ENCODE peak calls at places on chromosomes 2 and 18, in four cellular contexts. One of them, this sample, is unnamed. For H3K4me1, the result is how much of the 10 kb centered on the place peaks cover.

GRCh38 chr18:27863780-27864430 is 313.0 kb downstream of the CDH2 start:
- DNase-seq in heart right ventricle: peak
- DNase-seq in breast epithelium: no peak
- DNase-seq in pancreas: no peak
- DNase-seq in this sample: no peak

GRCh38 chr18:49161627-49162026 is 210.9 kb upstream of the SMAD7 start:
- DNase-seq in heart right ventricle: no peak
- DNase-seq in breast epithelium: no peak
- DNase-seq in pancreas: no peak
- DNase-seq in this sample: no peak

GRCh38 chr2:9820020-9820973 is 23.0 kb upstream of the TAF1B start:
- DNase-seq in heart right ventricle: no peak
- DNase-seq in breast epithelium: no peak
- DNase-seq in pancreas: no peak
- DNase-seq in this sample: no peak

GRCh38 chr18:70377317-70377799 is 88.5 kb downstream of the SOCS6 start:
- DNase-seq in heart right ventricle: no peak
- DNase-seq in breast epithelium: no peak
- DNase-seq in pancreas: no peak
- DNase-seq in this sample: no peak

GRCh38 chr2:169640104-169640503 is 54.1 kb downstream of the CFAP210 start:
- DNase-seq in heart right ventricle: no peak
- DNase-seq in breast epithelium: no peak
- DNase-seq in pancreas: no peak
- DNase-seq in this sample: no peak

GRCh38 chr2:240833724-240834285 is 13.8 kb upstream of the KIF1A start:
- DNase-seq in heart right ventricle: no peak
- DNase-seq in breast epithelium: no peak
- DNase-seq in pancreas: no peak
- DNase-seq in this sample: no peak

GRCh38 chr18:75132068-75132467 is 76.9 kb downstream of the PTGR3 start:
- DNase-seq in heart right ventricle: no peak
- DNase-seq in breast epithelium: no peak
- DNase-seq in pancreas: no peak
- DNase-seq in this sample: no peak

GRCh38 chr2:129758461-129759185 is 220.8 kb upstream of the RAB6C start:
- DNase-seq in heart right ventricle: no peak
- DNase-seq in breast epithelium: no peak
- DNase-seq in pancreas: no peak
- DNase-seq in this sample: no peak

GRCh38 chr2:20378891-20379519 is 28.4 kb upstream of the PUM2 start:
- DNase-seq in heart right ventricle: peak
- DNase-seq in breast epithelium: peak
- DNase-seq in pancreas: peak
- DNase-seq in this sample: no peak

GRCh38 chr2:172674034-172674967 is 61.3 kb upstream of the RAPGEF4 start:
- DNase-seq in heart right ventricle: peak
- DNase-seq in breast epithelium: no peak
- DNase-seq in pancreas: peak
- DNase-seq in this sample: no peak

GRCh38 chr2:130736487-130736886 is 7.6 kb downstream of the GPR148 start:
- DNase-seq in heart right ventricle: peak
- DNase-seq in breast epithelium: no peak
- DNase-seq in pancreas: no peak
- DNase-seq in this sample: no peak

GRCh38 chr2:166042768-166043390 is 84.9 kb downstream of the SCN1A start:
- DNase-seq in heart right ventricle: no peak
- DNase-seq in breast epithelium: no peak
- DNase-seq in pancreas: no peak
- DNase-seq in this sample: no peak

GRCh38 chr2:17803492-17803891 is 12.8 kb upstream of the MSGN1 start:
- DNase-seq in heart right ventricle: no peak
- DNase-seq in breast epithelium: no peak
- DNase-seq in pancreas: no peak
- DNase-seq in this sample: no peak

GRCh38 chr2:111703759-111704158 is 180.2 kb downstream of the ANAPC1 start:
- DNase-seq in heart right ventricle: no peak
- DNase-seq in breast epithelium: no peak
- DNase-seq in pancreas: no peak
- DNase-seq in this sample: no peak

GRCh38 chr2:111701266-111701665 is 182.7 kb downstream of the ANAPC1 start:
- DNase-seq in heart right ventricle: no peak
- DNase-seq in breast epithelium: no peak
- DNase-seq in pancreas: no peak
- DNase-seq in this sample: no peak

GRCh38 chr2:111702809-111703196 is 181.2 kb downstream of the ANAPC1 start:
- DNase-seq in heart right ventricle: no peak
- DNase-seq in breast epithelium: no peak
- DNase-seq in pancreas: no peak
- DNase-seq in this sample: no peak

GRCh38 chr2:111701798-111702118 is 182.2 kb downstream of the ANAPC1 start:
- DNase-seq in heart right ventricle: no peak
- DNase-seq in breast epithelium: no peak
- DNase-seq in pancreas: no peak
- DNase-seq in this sample: no peak

DNA sequence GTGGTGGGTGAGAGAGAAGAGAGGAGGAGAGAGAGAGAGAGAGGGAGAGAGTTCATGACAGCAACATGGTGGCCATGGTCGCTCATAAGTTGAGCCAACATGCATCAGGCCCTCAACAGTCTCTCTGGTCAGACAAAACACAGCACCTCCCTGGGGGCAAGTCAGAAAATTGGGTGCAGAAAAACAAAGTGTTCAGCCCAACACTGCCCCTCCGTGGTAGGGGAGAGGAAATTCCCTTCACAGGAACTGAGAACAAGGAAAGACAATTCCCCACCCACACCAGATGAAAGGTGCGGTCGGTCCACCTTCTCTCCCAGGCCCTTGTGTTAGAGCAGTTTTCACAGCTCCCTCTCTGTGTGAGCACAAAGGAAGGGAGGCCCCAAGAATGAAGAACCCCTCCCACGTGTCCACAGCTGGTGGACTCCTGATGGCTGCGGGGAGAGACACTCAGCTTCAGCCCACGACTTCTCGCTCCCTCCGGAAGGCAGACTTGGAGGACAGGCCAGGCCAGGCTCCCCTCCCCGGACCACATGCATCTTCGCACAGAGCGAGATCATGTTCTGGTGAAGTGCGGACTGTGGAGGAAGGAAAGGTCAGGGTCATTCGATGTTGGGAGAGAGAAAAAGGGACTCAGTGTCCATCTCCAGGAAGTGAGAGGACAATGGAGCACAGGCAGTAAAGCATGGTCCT is 181.7 kb downstream of the ANAPC1 start:
- DNase-seq in heart right ventricle: peak
- DNase-seq in breast epithelium: no peak
- DNase-seq in pancreas: peak
- DNase-seq in this sample: no peak
- H3K4me1 ChIP-seq in heart right ventricle: under half
- H3K4me1 ChIP-seq in breast epithelium: under half
- H3K4me1 ChIP-seq in pancreas: under half
- H3K4me1 ChIP-seq in this sample: under half

GRCh38 chr2:65355190-65355831 is 77.1 kb downstream of the SPRED2 start:
- DNase-seq in heart right ventricle: no peak
- DNase-seq in breast epithelium: no peak
- DNase-seq in pancreas: no peak
- DNase-seq in this sample: no peak
- H3K4me1 ChIP-seq in heart right ventricle: half or more
- H3K4me1 ChIP-seq in breast epithelium: under half
- H3K4me1 ChIP-seq in pancreas: under half
- H3K4me1 ChIP-seq in this sample: under half

DNA sequence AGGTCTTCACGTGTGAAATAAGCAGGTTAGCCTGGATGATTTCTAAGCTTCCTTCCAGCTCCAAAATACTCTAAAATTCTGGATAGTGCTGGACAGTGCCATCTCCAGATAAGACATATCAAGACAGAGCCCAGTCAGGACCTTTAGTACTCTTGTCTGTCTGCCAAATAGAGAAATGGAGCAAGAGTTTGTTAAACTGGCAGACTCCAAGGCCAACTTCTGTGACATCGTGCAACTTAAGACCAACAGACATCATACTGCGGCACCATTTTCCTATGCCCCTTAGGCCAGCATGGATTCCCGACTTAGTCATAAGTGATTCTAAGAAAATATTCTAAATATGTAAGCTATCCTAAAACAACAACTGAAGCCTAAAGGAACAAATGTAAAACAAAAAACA is 118.6 kb downstream of the RBMS1 start:
- DNase-seq in heart right ventricle: no peak
- DNase-seq in breast epithelium: no peak
- DNase-seq in pancreas: no peak
- DNase-seq in this sample: no peak
- H3K4me1 ChIP-seq in heart right ventricle: half or more
- H3K4me1 ChIP-seq in breast epithelium: under half
- H3K4me1 ChIP-seq in pancreas: under half
- H3K4me1 ChIP-seq in this sample: under half

DNA sequence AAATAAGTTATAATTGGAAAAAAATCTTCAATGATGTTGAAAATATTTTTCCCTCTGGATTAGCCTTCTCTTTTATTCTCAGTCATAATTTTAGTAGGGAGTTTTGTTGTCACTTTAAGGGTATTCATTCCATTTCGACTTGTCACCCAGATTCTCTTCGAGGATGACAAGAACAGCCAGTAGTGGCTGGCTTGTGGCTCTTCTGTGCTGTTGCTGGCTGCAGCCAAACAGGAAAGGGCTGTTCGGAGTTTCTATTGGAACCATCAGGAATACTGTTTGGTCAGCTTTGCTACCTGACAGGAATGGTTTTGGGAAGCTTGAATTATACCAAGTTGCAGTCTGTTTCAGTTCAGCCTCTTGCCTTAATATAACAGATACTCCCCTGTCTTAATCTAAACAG is 41.6 kb downstream of the MGAT5 start:
- DNase-seq in heart right ventricle: no peak
- DNase-seq in breast epithelium: no peak
- DNase-seq in pancreas: no peak
- DNase-seq in this sample: no peak
- H3K4me1 ChIP-seq in heart right ventricle: under half
- H3K4me1 ChIP-seq in breast epithelium: under half
- H3K4me1 ChIP-seq in pancreas: under half
- H3K4me1 ChIP-seq in this sample: under half

This sample was measured in effector memory CD4-positive, alpha-beta T cell.